ENCODE peak calls at places on chromosomes 6 and 20, in five cellular contexts. One of them, this sample, is unnamed. For H3K36me3, the result is how much of the 10 kb centered on the place peaks cover.

GRCh38 chr6:55141611-55142010 is 32.7 kb upstream of the HCRTR2 start:
- DNase-seq in fibroblast of lung: no peak
- DNase-seq in tibial artery: no peak
- DNase-seq in lower lobe of right lung: no peak
- DNase-seq in PC-3: peak
- DNase-seq in this sample: no peak

GRCh38 chr6:69917834-69918233 is 51.5 kb downstream of the COL19A1 start:
- DNase-seq in lower lobe of right lung: no peak
- DNase-seq in fibroblast of lung: peak
- DNase-seq in tibial artery: no peak
- DNase-seq in PC-3: peak
- DNase-seq in this sample: no peak

GRCh38 chr6:16759181-16759645 is 2.0 kb downstream of the ATXN1 start:
- DNase-seq in lower lobe of right lung: no peak
- DNase-seq in PC-3: peak
- DNase-seq in fibroblast of lung: peak
- DNase-seq in tibial artery: no peak
- DNase-seq in this sample: no peak

GRCh38 chr6:79928478-79928998 is 18.8 kb downstream of the ELOVL4 start:
- DNase-seq in fibroblast of lung: no peak
- DNase-seq in lower lobe of right lung: no peak
- DNase-seq in PC-3: no peak
- DNase-seq in tibial artery: no peak
- DNase-seq in this sample: no peak

GRCh38 chr6:143742955-143743255 is 65.1 kb downstream of the PHACTR2 start:
- DNase-seq in PC-3: no peak
- DNase-seq in fibroblast of lung: no peak
- DNase-seq in tibial artery: no peak
- DNase-seq in lower lobe of right lung: no peak
- DNase-seq in this sample: no peak

GRCh38 chr6:104789770-104790190 is 69.9 kb downstream of the HACE1 start:
- DNase-seq in fibroblast of lung: peak
- DNase-seq in PC-3: peak
- DNase-seq in tibial artery: no peak
- DNase-seq in lower lobe of right lung: no peak
- DNase-seq in this sample: no peak

GRCh38 chr6:169406794-169407193 is 153.1 kb upstream of the THBS2 start:
- DNase-seq in fibroblast of lung: no peak
- DNase-seq in PC-3: no peak
- DNase-seq in lower lobe of right lung: no peak
- DNase-seq in tibial artery: no peak
- DNase-seq in this sample: no peak

GRCh38 chr20:24911461-24911860 is 37.6 kb upstream of the CST7 start:
- DNase-seq in lower lobe of right lung: no peak
- DNase-seq in tibial artery: no peak
- DNase-seq in fibroblast of lung: no peak
- DNase-seq in PC-3: no peak
- DNase-seq in this sample: no peak

GRCh38 chr6:109322825-109323580 is 59.3 kb downstream of the CD164 start:
- DNase-seq in PC-3: no peak
- DNase-seq in tibial artery: peak
- DNase-seq in fibroblast of lung: no peak
- DNase-seq in lower lobe of right lung: peak
- DNase-seq in this sample: no peak

GRCh38 chr20:7736336-7736735 is 203.9 kb downstream of the HAO1 start:
- DNase-seq in fibroblast of lung: peak
- DNase-seq in PC-3: peak
- DNase-seq in tibial artery: no peak
- DNase-seq in lower lobe of right lung: no peak
- DNase-seq in this sample: no peak

GRCh38 chr6:45949256-45949655 is 66.4 kb downstream of the CLIC5 start:
- DNase-seq in PC-3: peak
- DNase-seq in tibial artery: no peak
- DNase-seq in fibroblast of lung: peak
- DNase-seq in lower lobe of right lung: no peak
- DNase-seq in this sample: no peak

GRCh38 chr6:110547266-110547964 is 71.0 kb upstream of the SLC22A16 start:
- DNase-seq in PC-3: peak
- DNase-seq in tibial artery: no peak
- DNase-seq in lower lobe of right lung: no peak
- DNase-seq in fibroblast of lung: peak
- DNase-seq in this sample: no peak

GRCh38 chr20:24694727-24695528 is 225.5 kb downstream of the SYNDIG1 start:
- DNase-seq in fibroblast of lung: no peak
- DNase-seq in tibial artery: peak
- DNase-seq in PC-3: peak
- DNase-seq in lower lobe of right lung: no peak
- DNase-seq in this sample: no peak

GRCh38 chr20:53788253-53789022 is 194.8 kb upstream of the ZNF217 start:
- DNase-seq in PC-3: no peak
- DNase-seq in fibroblast of lung: no peak
- DNase-seq in lower lobe of right lung: no peak
- DNase-seq in tibial artery: no peak
- DNase-seq in this sample: no peak

GRCh38 chr6:2938632-2939083 is 32.7 kb downstream of the SERPINB6 start:
- DNase-seq in lower lobe of right lung: no peak
- DNase-seq in tibial artery: no peak
- DNase-seq in PC-3: peak
- DNase-seq in fibroblast of lung: no peak
- DNase-seq in this sample: no peak

GRCh38 chr20:33276303-33277113 is 6.5 kb upstream of the BPIFB1 start:
- DNase-seq in lower lobe of right lung: no peak
- DNase-seq in fibroblast of lung: no peak
- DNase-seq in tibial artery: peak
- DNase-seq in PC-3: no peak
- DNase-seq in this sample: no peak

GRCh38 chr6:147194652-147195403 is 9.4 kb upstream of the STXBP5 start:
- DNase-seq in tibial artery: no peak
- DNase-seq in fibroblast of lung: peak
- DNase-seq in lower lobe of right lung: no peak
- DNase-seq in PC-3: peak
- DNase-seq in this sample: no peak

GRCh38 chr20:24746351-24746685 is 202.8 kb upstream of the CST7 start:
- DNase-seq in lower lobe of right lung: peak
- DNase-seq in fibroblast of lung: peak
- DNase-seq in tibial artery: peak
- DNase-seq in PC-3: peak
- DNase-seq in this sample: no peak

GRCh38 chr20:6519556-6519955 is 247.9 kb upstream of the BMP2 start:
- DNase-seq in lower lobe of right lung: no peak
- DNase-seq in PC-3: peak
- DNase-seq in tibial artery: no peak
- DNase-seq in fibroblast of lung: peak
- DNase-seq in this sample: no peak

GRCh38 chr6:34656378-34657036 is 40.1 kb downstream of the ILRUN start:
- DNase-seq in PC-3: peak
- DNase-seq in fibroblast of lung: peak
- DNase-seq in lower lobe of right lung: no peak
- DNase-seq in tibial artery: no peak
- DNase-seq in this sample: no peak

GRCh38 chr6:55726144-55726543 is 147.2 kb upstream of the HMGCLL1 start:
- DNase-seq in tibial artery: no peak
- DNase-seq in lower lobe of right lung: no peak
- DNase-seq in fibroblast of lung: peak
- DNase-seq in PC-3: no peak
- DNase-seq in this sample: no peak

GRCh38 chr6:96991618-96992355 is 67.3 kb downstream of the KLHL32 start:
- DNase-seq in fibroblast of lung: no peak
- DNase-seq in lower lobe of right lung: no peak
- DNase-seq in PC-3: no peak
- DNase-seq in tibial artery: no peak
- DNase-seq in this sample: no peak

GRCh38 chr6:8238772-8239683 is 136.7 kb upstream of the EEF1E1 start:
- DNase-seq in tibial artery: no peak
- DNase-seq in PC-3: no peak
- DNase-seq in lower lobe of right lung: no peak
- DNase-seq in fibroblast of lung: no peak
- DNase-seq in this sample: no peak

GRCh38 chr20:8082025-8082424 is 50.0 kb upstream of the PLCB1 start:
- DNase-seq in tibial artery: no peak
- DNase-seq in lower lobe of right lung: no peak
- DNase-seq in PC-3: peak
- DNase-seq in fibroblast of lung: peak
- DNase-seq in this sample: no peak

GRCh38 chr6:36131517-36132220 is 1.4 kb downstream of the MAPK13 start:
- DNase-seq in lower lobe of right lung: no peak
- DNase-seq in tibial artery: no peak
- DNase-seq in fibroblast of lung: peak
- DNase-seq in PC-3: peak
- DNase-seq in this sample: no peak

GRCh38 chr6:33143113-33143760 is 49.0 kb downstream of the COL11A2 start:
- DNase-seq in tibial artery: no peak
- DNase-seq in PC-3: no peak
- DNase-seq in fibroblast of lung: no peak
- DNase-seq in lower lobe of right lung: no peak
- DNase-seq in this sample: no peak
- TF ChIP-seq CTCF in tibial artery: no peak
- TF ChIP-seq CTCF in PC-3: no peak
- TF ChIP-seq CTCF in fibroblast of lung: peak
- TF ChIP-seq CTCF in lower lobe of right lung: no peak
- TF ChIP-seq CTCF in this sample: no peak

GRCh38 chr6:160457843-160458242 is 109.7 kb downstream of the SLC22A3 start:
- DNase-seq in tibial artery: no peak
- DNase-seq in lower lobe of right lung: no peak
- DNase-seq in PC-3: no peak
- DNase-seq in fibroblast of lung: no peak
- DNase-seq in this sample: no peak

GRCh38 chr6:160454303-160454702 is 106.1 kb downstream of the SLC22A3 start:
- DNase-seq in lower lobe of right lung: no peak
- DNase-seq in fibroblast of lung: no peak
- DNase-seq in tibial artery: no peak
- DNase-seq in PC-3: no peak
- DNase-seq in this sample: no peak

GRCh38 chr6:160450849-160451248 is 102.7 kb downstream of the SLC22A3 start:
- DNase-seq in tibial artery: no peak
- DNase-seq in lower lobe of right lung: no peak
- DNase-seq in PC-3: no peak
- DNase-seq in fibroblast of lung: no peak
- DNase-seq in this sample: no peak

GRCh38 chr6:160456214-160456546 is 108.0 kb downstream of the SLC22A3 start:
- DNase-seq in tibial artery: no peak
- DNase-seq in fibroblast of lung: no peak
- DNase-seq in lower lobe of right lung: no peak
- DNase-seq in PC-3: no peak
- DNase-seq in this sample: no peak

DNA sequence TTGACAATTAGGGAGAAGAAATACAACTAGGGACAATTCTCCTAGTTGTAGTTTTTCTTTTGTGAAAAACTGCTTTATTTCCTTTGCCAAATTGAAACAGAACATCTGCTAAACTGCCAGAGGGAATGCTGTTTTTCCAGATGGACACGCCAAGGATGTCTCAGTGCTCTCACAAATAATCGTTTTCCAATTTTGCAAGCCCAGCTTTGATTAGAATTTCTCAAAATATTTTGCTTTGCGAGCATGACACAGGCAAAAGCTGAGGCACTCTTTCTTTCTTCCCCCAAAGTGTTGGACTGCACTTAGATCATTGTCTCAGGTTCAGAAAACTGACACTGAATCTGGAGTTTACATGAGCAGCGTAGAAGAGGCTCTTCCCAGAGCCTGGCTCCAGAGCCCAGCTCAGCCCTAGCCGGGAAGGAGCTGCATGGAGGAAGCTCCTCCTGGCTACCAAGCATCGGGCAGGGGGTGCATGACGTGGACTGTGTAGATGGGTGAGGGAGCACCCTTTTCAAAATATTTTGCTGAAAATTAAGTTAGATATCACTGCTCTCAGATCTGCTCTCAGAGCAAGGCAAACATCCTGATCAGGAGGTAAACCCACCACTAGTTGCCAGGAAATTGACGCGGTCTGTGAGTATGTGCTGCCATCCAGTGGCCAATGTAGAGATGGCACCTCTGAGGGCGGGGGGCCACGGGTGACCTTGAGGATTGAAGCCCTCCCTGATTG is 107.5 kb downstream of the SLC22A3 start:
- DNase-seq in PC-3: peak
- DNase-seq in fibroblast of lung: peak
- DNase-seq in tibial artery: peak
- DNase-seq in lower lobe of right lung: peak
- DNase-seq in this sample: peak
- H3K4me3 ChIP-seq in PC-3: no peak
- H3K4me3 ChIP-seq in fibroblast of lung: peak
- H3K4me3 ChIP-seq in tibial artery: peak
- H3K4me3 ChIP-seq in lower lobe of right lung: no peak
- H3K4me3 ChIP-seq in this sample: peak

GRCh38 chr6:84779917-84780316 is 15.5 kb upstream of the TBX18 start:
- DNase-seq in fibroblast of lung: no peak
- DNase-seq in tibial artery: no peak
- DNase-seq in lower lobe of right lung: no peak
- DNase-seq in PC-3: no peak
- DNase-seq in this sample: no peak

GRCh38 chr6:84788689-84789088 is 24.3 kb upstream of the TBX18 start:
- DNase-seq in PC-3: no peak
- DNase-seq in tibial artery: no peak
- DNase-seq in lower lobe of right lung: no peak
- DNase-seq in fibroblast of lung: no peak
- DNase-seq in this sample: no peak

GRCh38 chr6:84791233-84791632 is 26.8 kb upstream of the TBX18 start:
- DNase-seq in lower lobe of right lung: no peak
- DNase-seq in fibroblast of lung: no peak
- DNase-seq in tibial artery: no peak
- DNase-seq in PC-3: peak
- DNase-seq in this sample: no peak

GRCh38 chr6:84789170-84789569 is 24.8 kb upstream of the TBX18 start:
- DNase-seq in PC-3: no peak
- DNase-seq in fibroblast of lung: no peak
- DNase-seq in lower lobe of right lung: no peak
- DNase-seq in tibial artery: no peak
- DNase-seq in this sample: no peak

GRCh38 chr6:84785676-84786075 is 21.3 kb upstream of the TBX18 start:
- DNase-seq in fibroblast of lung: no peak
- DNase-seq in PC-3: no peak
- DNase-seq in lower lobe of right lung: no peak
- DNase-seq in tibial artery: no peak
- DNase-seq in this sample: no peak
- H3K36me3 ChIP-seq in fibroblast of lung: under half
- H3K36me3 ChIP-seq in PC-3: under half
- H3K36me3 ChIP-seq in lower lobe of right lung: under half
- H3K36me3 ChIP-seq in tibial artery: under half
- H3K36me3 ChIP-seq in this sample: under half

DNA sequence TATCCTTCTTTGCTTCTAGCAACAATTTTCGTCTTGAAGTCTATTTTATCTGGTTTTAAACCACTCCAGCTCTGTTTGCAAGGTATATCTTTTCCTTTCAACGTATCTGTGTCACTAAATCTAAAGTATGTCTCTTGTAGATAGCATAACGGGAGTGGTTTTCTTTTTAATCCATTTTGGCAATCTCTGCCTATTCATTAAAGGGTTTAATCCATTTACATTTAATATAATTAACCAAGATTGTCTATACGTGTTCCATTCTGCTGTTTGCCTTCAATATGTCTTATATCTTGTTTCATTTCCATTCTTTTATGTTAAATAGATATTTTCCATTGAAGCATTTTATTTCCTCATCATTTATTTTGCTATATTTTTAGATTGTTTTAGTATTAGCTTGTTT is 587.9 kb downstream of the C6orf118 start:
- DNase-seq in PC-3: no peak
- DNase-seq in tibial artery: no peak
- DNase-seq in lower lobe of right lung: no peak
- DNase-seq in fibroblast of lung: no peak
- DNase-seq in this sample: no peak
- TF ChIP-seq CTCF in PC-3: no peak
- TF ChIP-seq CTCF in tibial artery: no peak
- TF ChIP-seq CTCF in lower lobe of right lung: no peak
- TF ChIP-seq CTCF in fibroblast of lung: no peak
- TF ChIP-seq CTCF in this sample: no peak

GRCh38 chr6:5506575-5506974 is 245.3 kb downstream of the FARS2 start:
- DNase-seq in tibial artery: no peak
- DNase-seq in PC-3: no peak
- DNase-seq in fibroblast of lung: no peak
- DNase-seq in lower lobe of right lung: no peak
- DNase-seq in this sample: no peak
- H3K4me3 ChIP-seq in tibial artery: no peak
- H3K4me3 ChIP-seq in PC-3: no peak
- H3K4me3 ChIP-seq in fibroblast of lung: no peak
- H3K4me3 ChIP-seq in lower lobe of right lung: no peak
- H3K4me3 ChIP-seq in this sample: no peak